ENCODE peak calls at places on chromosomes 12 and 14, in nine cellular contexts. T is Panc1, U is GM12865, C is A549, A is MM.1S, X is osteoblast, O is GM12864, R is suprapubic skin, N is aorta. L is an unnamed sample.

GRCh38 chr14:26394114-26394855 is 203.5 kb downstream of the NOVA1 start:
- DNase-seq in R (no peak), U (no peak), T (peak; percentile 12), C (peak; percentile 8), A (no peak), N (no peak), X (no peak), O (no peak), L (no peak)

GRCh38 chr12:121568971-121569808 is 11.6 kb downstream of the KDM2B start:
- DNase-seq in O (no peak), C (no peak), R (no peak), A (no peak), U (no peak), N (no peak), X (peak; percentile 70), T (no peak), L (peak; percentile 29)

GRCh38 chr12:9064815-9065606 is 50.7 kb downstream of the A2M start:
- DNase-seq in N (peak; percentile 88), X (peak; percentile 84), T (no peak), U (no peak), R (peak; percentile 81), C (peak; percentile 60), A (peak; percentile 68), O (no peak), L (peak; percentile 71)

GRCh38 chr12:4987076-4987775 is 56.5 kb upstream of the KCNA5 start:
- DNase-seq in N (no peak), C (no peak), X (no peak), U (no peak), T (no peak), R (no peak), O (no peak), A (no peak), L (no peak)

GRCh38 chr14:36944307-36945010 is 227.9 kb downstream of the SLC25A21 start:
- DNase-seq in X (no peak), A (no peak), O (no peak), T (no peak), U (no peak), C (no peak), N (no peak), R (peak; percentile 60), L (no peak)

GRCh38 chr14:78644824-78645559 is 474.8 kb downstream of the NRXN3 start:
- DNase-seq in X (peak; percentile 2), U (no peak), C (no peak), N (no peak), T (no peak), A (no peak), O (no peak), R (no peak), L (no peak)

GRCh38 chr14:34113051-34113511 is 162.2 kb upstream of the EGLN3 start:
- DNase-seq in A (no peak), R (no peak), X (no peak), O (no peak), U (no peak), N (no peak), C (peak; percentile 15), T (no peak), L (no peak)

GRCh38 chr14:35861204-35861868 is 35.2 kb downstream of the BRMS1L start:
- DNase-seq in X (no peak), O (no peak), A (peak; percentile 20), N (no peak), C (no peak), R (no peak), T (no peak), U (peak; percentile 62), L (no peak)

GRCh38 chr12:48525332-48525731 is at the start of gene OR8S1:
- DNase-seq in O (no peak), A (no peak), X (peak; percentile 25), T (no peak), C (no peak), N (no peak), U (no peak), R (no peak), L (no peak)

GRCh38 chr12:52796429-52796794 is 495 bp upstream of the KRT3 start:
- DNase-seq in N (no peak), A (no peak), U (no peak), R (no peak), C (no peak), T (no peak), O (no peak), X (no peak), L (no peak)

GRCh38 chr14:76314521-76314951 is 61.4 kb upstream of the ESRRB start:
- DNase-seq in N (no peak), A (no peak), T (no peak), U (no peak), X (no peak), R (no peak), O (no peak), C (no peak), L (no peak)

GRCh38 chr12:126767334-126767733 is 1499.6 kb upstream of the TMEM132C start:
- DNase-seq in N (no peak), T (no peak), U (no peak), O (no peak), X (no peak), A (no peak), R (no peak), C (no peak), L (no peak)

GRCh38 chr14:22572562-22573058 is 16.4 kb downstream of the DAD1 start:
- DNase-seq in C (peak; percentile 24), A (no peak), R (no peak), U (no peak), T (no peak), O (no peak), N (no peak), X (peak; percentile 92), L (no peak)

GRCh38 chr12:39161686-39162085 is 256.3 kb upstream of the CPNE8 start:
- DNase-seq in O (no peak), R (no peak), A (no peak), U (no peak), C (no peak), T (no peak), X (no peak), N (no peak), L (no peak)

GRCh38 chr12:25830456-25830855 is 128.0 kb upstream of the RASSF8 start:
- DNase-seq in O (no peak), X (no peak), R (no peak), N (no peak), C (no peak), A (no peak), T (no peak), U (no peak), L (no peak)

DNA sequence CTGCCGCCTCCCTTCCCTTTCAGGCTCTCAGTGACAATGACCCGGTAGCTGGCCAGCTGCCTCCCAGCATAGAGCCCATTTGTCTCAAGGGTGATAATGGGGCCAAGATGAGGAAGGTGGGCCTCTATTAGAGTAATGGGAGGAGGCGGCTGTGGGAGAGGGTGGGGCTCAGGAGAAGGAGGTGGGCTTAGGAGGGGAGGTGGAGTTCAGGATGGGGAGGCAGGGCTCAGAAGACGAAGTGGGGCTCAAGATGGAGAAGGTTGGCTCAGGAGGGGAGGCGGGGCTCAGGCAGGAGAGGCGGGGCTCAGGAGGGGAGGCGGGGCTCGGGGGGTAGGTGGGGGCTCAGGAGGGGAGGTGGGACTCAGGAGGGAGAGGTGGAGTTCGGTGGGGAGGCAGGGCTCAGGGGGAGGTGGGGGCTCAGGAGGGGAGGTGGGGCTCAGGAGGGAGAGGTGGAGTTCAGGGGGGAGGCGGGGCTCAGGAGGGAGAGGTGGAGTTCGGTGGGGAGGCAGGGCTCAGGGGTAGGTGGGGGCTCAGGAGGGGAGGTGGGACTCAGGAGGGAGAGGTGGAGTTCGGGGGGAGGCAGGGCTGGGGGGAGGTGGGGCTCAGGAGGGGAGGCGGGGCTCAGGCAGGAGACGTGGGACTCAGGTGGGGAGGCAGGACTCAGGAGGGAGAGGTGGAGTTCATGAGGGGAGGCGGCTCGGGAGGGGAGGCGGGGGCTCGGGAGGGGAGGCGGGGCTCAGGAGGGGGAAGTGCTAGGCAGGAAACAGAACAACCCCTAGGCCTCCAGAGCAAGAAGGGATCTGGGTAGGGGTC is 36.8 kb downstream of the IQSEC3 start:
- DNase-seq in U (peak; percentile 30), C (peak; percentile 20), X (no peak), R (no peak), O (no peak), N (no peak), A (no peak), T (no peak), L (no peak)
- H3K4me3 ChIP-seq in U (no peak overlapping the region), C (no peak overlapping the region), X (no peak overlapping the region), R (no peak overlapping the region), O (no peak overlapping the region), N (no peak overlapping the region), A (no peak overlapping the region), T (no peak overlapping the region), L (no peak overlapping the region)

GRCh38 chr12:30661210-30661609 is 34.5 kb downstream of the IPO8 start:
- DNase-seq in T (no peak), A (no peak), R (no peak), X (no peak), C (no peak), O (no peak), U (no peak), N (no peak), L (no peak)
- H3K4me3 ChIP-seq in T (no peak overlapping the region), A (no peak overlapping the region), R (no peak overlapping the region), X (no peak overlapping the region), C (no peak overlapping the region), O (no peak overlapping the region), U (no peak overlapping the region), N (no peak overlapping the region), L (no peak overlapping the region)

GRCh38 chr14:56996721-56997399 is 186.6 kb upstream of the OTX2 start:
- DNase-seq in A (no peak), C (no peak), R (no peak), N (no peak), U (no peak), O (no peak), T (no peak), X (no peak), L (no peak)

GRCh38 chr14:56995010-56995409 is 184.7 kb upstream of the OTX2 start:
- DNase-seq in R (no peak), C (no peak), X (no peak), N (no peak), O (no peak), T (no peak), A (no peak), U (no peak), L (no peak)

GRCh38 chr14:56989359-56989758 is 179.1 kb upstream of the OTX2 start:
- DNase-seq in C (no peak), A (no peak), O (no peak), N (no peak), T (no peak), U (no peak), X (no peak), R (no peak), L (no peak)

DNA sequence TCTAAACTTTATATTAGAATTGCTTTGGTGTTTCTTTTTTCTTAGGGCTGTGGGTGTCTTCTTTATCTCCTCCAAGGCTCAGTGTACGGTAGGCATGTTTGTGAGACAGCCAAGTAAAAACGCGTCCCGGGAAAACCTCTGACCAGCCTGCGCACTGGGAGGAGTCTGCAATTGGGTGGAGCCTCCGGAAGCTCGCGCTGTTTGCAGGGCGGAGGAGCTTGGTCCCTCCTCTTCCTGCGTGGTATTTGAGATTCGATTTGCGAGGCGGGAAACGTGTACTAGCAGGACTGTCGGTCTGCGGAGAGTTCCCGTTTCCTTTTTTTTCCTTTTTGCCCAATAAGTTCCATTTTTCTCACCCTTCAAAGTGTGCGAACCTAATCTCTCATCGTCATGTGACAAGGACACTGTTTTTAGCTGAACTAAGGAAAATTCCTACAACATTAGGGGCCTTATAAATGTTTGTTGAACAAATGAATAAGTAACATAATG is 182.1 kb upstream of the OTX2 start:
- DNase-seq in U (no peak), O (no peak), T (no peak), N (no peak), C (no peak), X (no peak), R (no peak), A (no peak), L (no peak)
- H3K4me3 ChIP-seq in U (no peak overlapping the region), O (no peak overlapping the region), T (peak overlapping the region; percentile 16), N (no peak overlapping the region), C (no peak overlapping the region), X (no peak overlapping the region), R (no peak overlapping the region), A (no peak overlapping the region), L (no peak overlapping the region)

GRCh38 chr14:92103363-92103762 is 3.0 kb downstream of the ATXN3 start:
- DNase-seq in O (no peak), R (no peak), U (no peak), C (no peak), A (no peak), N (no peak), T (no peak), X (no peak), L (no peak)
- H3K4me3 ChIP-seq in O (no peak overlapping the region), R (no peak overlapping the region), U (no peak overlapping the region), C (no peak overlapping the region), A (no peak overlapping the region), N (no peak overlapping the region), T (no peak overlapping the region), X (no peak overlapping the region), L (no peak overlapping the region)

L was measured in heart right ventricle.